ENCODE peak calls at places on chromosomes 1 and 21, in eight cellular contexts. One of them, this sample, is unnamed.

GRCh38 chr21:14833952-14834351 is 230.8 kb downstream of the NRIP1 start:
- DNase-seq in stimulated activated CD4-positive, alpha-beta T cell treated with anti-CD3 and anti-CD28 coated beads, Interleukin-1b, Interleukin-23, amount 100 ng/mL, for 24 hours: no peak
- DNase-seq in RWPE1: no peak
- DNase-seq in activated CD4-positive, alpha-beta T cell treated with anti-CD3 and anti-CD28 coated beads for 36 hours: no peak
- DNase-seq in hypothalamus: no peak
- DNase-seq in lung: no peak
- DNase-seq in HT1080: no peak
- DNase-seq in NCI-H1092: no peak
- DNase-seq in this sample: no peak

GRCh38 chr1:96538883-96539282 is 182.7 kb upstream of the PTBP2 start:
- DNase-seq in lung: peak
- DNase-seq in NCI-H1092: no peak
- DNase-seq in stimulated activated CD4-positive, alpha-beta T cell treated with anti-CD3 and anti-CD28 coated beads, Interleukin-1b, Interleukin-23, amount 100 ng/mL, for 24 hours: no peak
- DNase-seq in activated CD4-positive, alpha-beta T cell treated with anti-CD3 and anti-CD28 coated beads for 36 hours: no peak
- DNase-seq in hypothalamus: no peak
- DNase-seq in RWPE1: no peak
- DNase-seq in HT1080: no peak
- DNase-seq in this sample: peak

GRCh38 chr1:206513312-206514111 is 6.2 kb downstream of the RASSF5 start:
- DNase-seq in activated CD4-positive, alpha-beta T cell treated with anti-CD3 and anti-CD28 coated beads for 36 hours: no peak
- DNase-seq in NCI-H1092: no peak
- DNase-seq in RWPE1: peak
- DNase-seq in hypothalamus: no peak
- DNase-seq in lung: no peak
- DNase-seq in stimulated activated CD4-positive, alpha-beta T cell treated with anti-CD3 and anti-CD28 coated beads, Interleukin-1b, Interleukin-23, amount 100 ng/mL, for 24 hours: no peak
- DNase-seq in HT1080: peak
- DNase-seq in this sample: peak

GRCh38 chr1:234699795-234700665 is 90.1 kb upstream of the IRF2BP2 start:
- DNase-seq in hypothalamus: no peak
- DNase-seq in HT1080: peak
- DNase-seq in activated CD4-positive, alpha-beta T cell treated with anti-CD3 and anti-CD28 coated beads for 36 hours: peak
- DNase-seq in lung: no peak
- DNase-seq in RWPE1: peak
- DNase-seq in NCI-H1092: no peak
- DNase-seq in stimulated activated CD4-positive, alpha-beta T cell treated with anti-CD3 and anti-CD28 coated beads, Interleukin-1b, Interleukin-23, amount 100 ng/mL, for 24 hours: no peak
- DNase-seq in this sample: peak

GRCh38 chr1:160419150-160419837 is 18.9 kb downstream of the VANGL2 start:
- DNase-seq in HT1080: no peak
- DNase-seq in NCI-H1092: no peak
- DNase-seq in lung: no peak
- DNase-seq in hypothalamus: no peak
- DNase-seq in RWPE1: no peak
- DNase-seq in activated CD4-positive, alpha-beta T cell treated with anti-CD3 and anti-CD28 coated beads for 36 hours: no peak
- DNase-seq in stimulated activated CD4-positive, alpha-beta T cell treated with anti-CD3 and anti-CD28 coated beads, Interleukin-1b, Interleukin-23, amount 100 ng/mL, for 24 hours: no peak
- DNase-seq in this sample: no peak

GRCh38 chr1:45037456-45037855 is 25.4 kb downstream of the UROD start:
- DNase-seq in lung: no peak
- DNase-seq in HT1080: no peak
- DNase-seq in hypothalamus: no peak
- DNase-seq in stimulated activated CD4-positive, alpha-beta T cell treated with anti-CD3 and anti-CD28 coated beads, Interleukin-1b, Interleukin-23, amount 100 ng/mL, for 24 hours: no peak
- DNase-seq in activated CD4-positive, alpha-beta T cell treated with anti-CD3 and anti-CD28 coated beads for 36 hours: peak
- DNase-seq in RWPE1: no peak
- DNase-seq in NCI-H1092: no peak
- DNase-seq in this sample: peak

GRCh38 chr1:67840449-67840848 is 7.2 kb upstream of the GNG12 start:
- DNase-seq in RWPE1: no peak
- DNase-seq in activated CD4-positive, alpha-beta T cell treated with anti-CD3 and anti-CD28 coated beads for 36 hours: no peak
- DNase-seq in lung: no peak
- DNase-seq in stimulated activated CD4-positive, alpha-beta T cell treated with anti-CD3 and anti-CD28 coated beads, Interleukin-1b, Interleukin-23, amount 100 ng/mL, for 24 hours: no peak
- DNase-seq in HT1080: peak
- DNase-seq in hypothalamus: no peak
- DNase-seq in NCI-H1092: no peak
- DNase-seq in this sample: peak

GRCh38 chr1:248821101-248821500 is 4.6 kb downstream of the SH3BP5L start:
- DNase-seq in NCI-H1092: no peak
- DNase-seq in HT1080: peak
- DNase-seq in activated CD4-positive, alpha-beta T cell treated with anti-CD3 and anti-CD28 coated beads for 36 hours: no peak
- DNase-seq in stimulated activated CD4-positive, alpha-beta T cell treated with anti-CD3 and anti-CD28 coated beads, Interleukin-1b, Interleukin-23, amount 100 ng/mL, for 24 hours: no peak
- DNase-seq in hypothalamus: no peak
- DNase-seq in RWPE1: no peak
- DNase-seq in lung: no peak
- DNase-seq in this sample: peak